ENCODE peak calls at places on chromosomes 3 and 15, in six cellular contexts. C is GM10248, P is lung microvascular endothelial cell, O is T-helper 1 cell, D is fibroblast of lung, R is H9. M is an unnamed sample.

GRCh38 chr15:67823371-67824156 is 1.7 kb upstream of the SKOR1 start:
- DNase-seq in C (no peak), P (no peak), O (no peak), D (no peak), R (no peak), M (no peak)

GRCh38 chr3:102299125-102299877 is 135.5 kb upstream of the ZPLD1 start:
- DNase-seq in C (no peak), P (no peak), O (no peak), D (no peak), R (no peak), M (peak; percentile 80)

GRCh38 chr3:123552095-123552714 is 32.6 kb downstream of the HACD2 start:
- DNase-seq in C (peak; percentile 31), P (peak; percentile 58), O (no peak), D (peak; percentile 25), R (no peak), M (no peak)

GRCh38 chr3:62632510-62633294 is 242.5 kb downstream of the CADPS start:
- DNase-seq in C (no peak), P (no peak), O (no peak), D (peak; percentile 32), R (no peak), M (no peak)

GRCh38 chr15:85743392-85744045 is 51.2 kb downstream of the KLHL25 start:
- DNase-seq in C (no peak), P (no peak), O (no peak), D (no peak), R (no peak), M (no peak)

GRCh38 chr3:45712434-45713110 is 23.4 kb downstream of the SACM1L start:
- DNase-seq in C (no peak), P (no peak), O (no peak), D (no peak), R (no peak), M (peak; percentile 74)

GRCh38 chr3:140910860-140911259 is 30.8 kb upstream of the SLC25A36 start:
- DNase-seq in C (no peak), P (peak; percentile 32), O (no peak), D (peak; percentile 29), R (peak; percentile 53), M (no peak)

GRCh38 chr15:38308797-38309196 is 56.2 kb downstream of the SPRED1 start:
- DNase-seq in C (no peak), P (no peak), O (no peak), D (no peak), R (no peak), M (no peak)

GRCh38 chr3:28212681-28213080 is 28.7 kb upstream of the CMC1 start:
- DNase-seq in C (no peak), P (no peak), O (no peak), D (no peak), R (no peak), M (no peak)

GRCh38 chr15:41891946-41892345 is 1.9 kb downstream of the SPTBN5 start:
- DNase-seq in C (no peak), P (no peak), O (no peak), D (no peak), R (no peak), M (no peak)

GRCh38 chr3:5191555-5192304 is 4.2 kb downstream of the EDEM1 start:
- DNase-seq in C (no peak), P (no peak), O (no peak), D (no peak), R (no peak), M (no peak)